ENCODE peak calls at places on chromosomes 16 and 17, in four cellular contexts. One of them, this sample, is unnamed.
A peak's percentile ranks its signal among the peaks of the same experiment; 100 is the strongest.

GRCh38 chr16:66365588-66365987 is 903 bp upstream of the CDH5 start:
- DNase-seq in K562: no peak
- DNase-seq in GM12878: no peak
- DNase-seq in H1: no peak
- DNase-seq in this sample: peak; percentile 20

GRCh38 chr17:71970312-71970711 is 150.5 kb upstream of the SOX9 start:
- DNase-seq in K562: no peak
- DNase-seq in GM12878: no peak
- DNase-seq in H1: no peak
- DNase-seq in this sample: peak; percentile 64

GRCh38 chr16:1979271-1980025 is 1.8 kb downstream of the NOXO1 start:
- DNase-seq in K562: no peak
- DNase-seq in GM12878: no peak
- DNase-seq in H1: peak; percentile 87
- DNase-seq in this sample: no peak

GRCh38 chr17:3557768-3558583 is at the start of gene TRPV3:
- DNase-seq in K562: peak; percentile 70
- DNase-seq in GM12878: peak; percentile 66
- DNase-seq in H1: no peak
- DNase-seq in this sample: no peak

GRCh38 chr17:2181206-2181983 is 122.2 kb downstream of the SMG6 start:
- DNase-seq in K562: no peak
- DNase-seq in GM12878: no peak
- DNase-seq in H1: no peak
- DNase-seq in this sample: peak; percentile 95

GRCh38 chr17:21453144-21453982 is 77.2 kb downstream of the KCNJ12 start:
- DNase-seq in K562: no peak
- DNase-seq in GM12878: no peak
- DNase-seq in H1: no peak
- DNase-seq in this sample: no peak

GRCh38 chr16:75288181-75288580 is 36.8 kb upstream of the BCAR1 start:
- DNase-seq in K562: no peak
- DNase-seq in GM12878: no peak
- DNase-seq in H1: no peak
- DNase-seq in this sample: no peak

GRCh38 chr16:73052441-73053030 is 4.6 kb upstream of the ZFHX3 start:
- DNase-seq in K562: no peak
- DNase-seq in GM12878: no peak
- DNase-seq in H1: no peak
- DNase-seq in this sample: no peak

GRCh38 chr16:26531290-26531730 is 535.4 kb upstream of the C16orf82 start:
- DNase-seq in K562: no peak
- DNase-seq in GM12878: no peak
- DNase-seq in H1: no peak
- DNase-seq in this sample: no peak

GRCh38 chr16:71282943-71283342 is 6.3 kb downstream of the CMTR2 start:
- DNase-seq in K562: no peak
- DNase-seq in GM12878: no peak
- DNase-seq in H1: no peak
- DNase-seq in this sample: no peak

GRCh38 chr16:87496101-87496801 is 3.4 kb upstream of the ZCCHC14 start:
- DNase-seq in K562: no peak
- DNase-seq in GM12878: peak; percentile 8
- DNase-seq in H1: no peak
- DNase-seq in this sample: no peak

GRCh38 chr16:71440669-71441347 is 1.0 kb downstream of the TLE7 start:
- DNase-seq in K562: peak; percentile 59
- DNase-seq in GM12878: no peak
- DNase-seq in H1: peak; percentile 82
- DNase-seq in this sample: no peak

GRCh38 chr16:53053967-53054669 is 673 bp upstream of the CHD9 start:
- DNase-seq in K562: peak; percentile 59
- DNase-seq in GM12878: no peak
- DNase-seq in H1: no peak
- DNase-seq in this sample: no peak

GRCh38 chr17:36592316-36592710 is 634 bp downstream of the DHRS11 start:
- DNase-seq in K562: peak; percentile 24
- DNase-seq in GM12878: no peak
- DNase-seq in H1: peak; percentile 80
- DNase-seq in this sample: no peak

GRCh38 chr16:50692999-50693781 is at the start of gene NOD2:
- DNase-seq in K562: no peak
- DNase-seq in GM12878: no peak
- DNase-seq in H1: peak; percentile 61
- DNase-seq in this sample: no peak

GRCh38 chr17:63984651-63985386 is 12.1 kb upstream of the SCN4A start:
- DNase-seq in K562: peak; percentile 48
- DNase-seq in GM12878: no peak
- DNase-seq in H1: no peak
- DNase-seq in this sample: peak; percentile 91

GRCh38 chr16:2751577-2752034 is 832 bp upstream of the SRRM2 start:
- DNase-seq in K562: peak; percentile 88
- DNase-seq in GM12878: no peak
- DNase-seq in H1: no peak
- DNase-seq in this sample: no peak

GRCh38 chr16:81932668-81933067 is 78.6 kb downstream of the SDR42E1 start:
- DNase-seq in K562: no peak
- DNase-seq in GM12878: no peak
- DNase-seq in H1: peak; percentile 44
- DNase-seq in this sample: no peak

GRCh38 chr17:27888945-27889344 is 4.2 kb downstream of the LYRM9 start:
- DNase-seq in K562: no peak
- DNase-seq in GM12878: no peak
- DNase-seq in H1: peak; percentile 55
- DNase-seq in this sample: peak; percentile 4

GRCh38 chr17:37417852-37418251 is 11.2 kb downstream of the TADA2A start:
- DNase-seq in K562: no peak
- DNase-seq in GM12878: no peak
- DNase-seq in H1: no peak
- DNase-seq in this sample: peak; percentile 85

GRCh38 chr17:57877803-57878202 is 28.0 kb upstream of the MRPS23 start:
- DNase-seq in K562: no peak
- DNase-seq in GM12878: no peak
- DNase-seq in H1: no peak
- DNase-seq in this sample: no peak

GRCh38 chr16:53084141-53084541 is 29.4 kb downstream of the CHD9 start:
- DNase-seq in K562: no peak
- DNase-seq in GM12878: no peak
- DNase-seq in H1: no peak
- DNase-seq in this sample: no peak

GRCh38 chr17:77995146-77995852 is 36.8 kb downstream of the TNRC6C start:
- DNase-seq in K562: no peak
- DNase-seq in GM12878: no peak
- DNase-seq in H1: no peak
- DNase-seq in this sample: no peak

GRCh38 chr16:84561291-84561690 is 56.6 kb downstream of the COTL1 start:
- DNase-seq in K562: no peak
- DNase-seq in GM12878: no peak
- DNase-seq in H1: no peak
- DNase-seq in this sample: no peak
- TF ChIP-seq CHD1 in K562: no peak
- TF ChIP-seq CHD1 in GM12878: no peak
- TF ChIP-seq CHD1 in H1: no peak
- TF ChIP-seq CHD1 in this sample: no peak

DNA sequence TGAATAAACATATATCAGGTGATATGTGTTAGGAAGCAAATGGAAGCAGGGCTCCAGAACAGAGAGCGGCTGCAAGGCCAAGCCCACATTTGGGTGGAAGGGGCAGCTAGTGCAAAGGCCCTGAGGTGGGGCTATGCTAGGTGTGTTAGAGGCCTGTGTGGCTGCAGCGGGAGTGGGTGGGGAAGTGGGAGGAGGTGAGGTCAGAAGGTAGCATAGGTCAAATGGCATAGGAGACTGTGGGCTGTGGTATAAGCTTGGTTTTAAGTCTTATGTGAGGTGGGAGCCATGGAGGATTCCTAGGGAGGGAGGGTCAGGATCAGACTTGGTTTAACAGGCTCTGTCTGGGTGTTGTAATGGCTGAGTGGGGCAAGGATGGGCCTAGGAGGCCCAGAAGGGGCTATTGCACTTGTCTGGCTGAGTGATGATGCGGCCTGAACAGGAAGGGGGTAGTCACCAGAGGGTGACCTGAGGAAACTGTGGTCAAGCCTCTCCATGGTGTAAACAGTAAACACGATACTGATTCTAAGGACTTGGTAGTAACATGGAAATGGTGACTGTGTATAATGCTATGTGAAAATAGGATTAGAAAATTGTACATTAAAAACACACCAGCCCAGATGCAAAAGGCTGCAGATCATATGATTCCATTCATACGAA is 31.1 kb downstream of the RAI1 start:
- DNase-seq in K562: no peak
- DNase-seq in GM12878: peak; percentile 68
- DNase-seq in H1: no peak
- DNase-seq in this sample: peak; percentile 97
- H4K20me1 ChIP-seq in K562: peaks cover 8% of the 10 kb centered on the region
- H4K20me1 ChIP-seq in GM12878: no peaks in the 10 kb centered on the region
- H4K20me1 ChIP-seq in H1: peaks cover 3% of the 10 kb centered on the region
- H4K20me1 ChIP-seq in this sample: peaks cover 94% of the 10 kb centered on the region

GRCh38 chr17:50169881-50170459 is 4.2 kb downstream of the SGCA start:
- DNase-seq in K562: no peak
- DNase-seq in GM12878: no peak
- DNase-seq in H1: no peak
- DNase-seq in this sample: no peak

GRCh38 chr17:50169121-50169764 is 3.4 kb downstream of the SGCA start:
- DNase-seq in K562: peak; percentile 71
- DNase-seq in GM12878: peak; percentile 44
- DNase-seq in H1: peak; percentile 73
- DNase-seq in this sample: peak; percentile 74

GRCh38 chr17:50171371-50172071 is 5.7 kb downstream of the SGCA start:
- DNase-seq in K562: no peak
- DNase-seq in GM12878: no peak
- DNase-seq in H1: no peak
- DNase-seq in this sample: no peak

GRCh38 chr17:50172130-50172529 is 6.3 kb downstream of the SGCA start:
- DNase-seq in K562: no peak
- DNase-seq in GM12878: no peak
- DNase-seq in H1: no peak
- DNase-seq in this sample: no peak

DNA sequence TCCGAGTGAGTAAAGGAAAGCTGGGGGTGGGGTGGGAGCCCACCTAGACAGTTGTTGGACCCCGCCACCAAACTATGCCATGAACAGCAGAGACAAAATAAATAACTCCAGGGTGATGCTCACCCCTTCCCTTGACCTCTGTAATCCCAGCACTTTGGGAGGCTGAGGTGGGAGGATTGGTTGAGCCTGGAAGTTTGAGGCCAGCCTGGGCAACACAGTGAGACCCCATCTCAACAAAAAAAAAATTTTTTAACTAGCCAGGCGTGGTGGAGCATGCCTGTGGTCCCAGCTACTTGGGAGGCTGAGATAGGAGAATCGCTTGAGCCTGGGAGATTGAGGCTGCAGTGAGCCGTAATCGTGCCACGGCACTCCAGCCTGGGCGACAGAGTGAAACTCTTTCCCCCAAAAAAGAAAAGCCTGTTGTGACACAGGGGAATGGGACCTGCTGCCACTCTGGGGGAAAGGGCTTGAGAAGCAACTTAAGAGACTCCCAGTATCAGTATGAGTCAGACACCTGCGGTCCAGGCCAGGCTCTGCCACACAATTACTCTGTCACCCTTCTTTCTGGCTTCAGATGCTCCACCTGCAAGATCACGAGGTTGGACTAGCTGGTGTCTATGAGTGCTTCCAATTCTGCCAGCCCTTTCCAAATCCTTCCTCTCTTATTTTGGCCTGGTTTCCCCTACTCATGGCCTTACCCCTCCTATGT is 5.0 kb downstream of the SGCA start:
- DNase-seq in K562: no peak
- DNase-seq in GM12878: peak; percentile 75
- DNase-seq in H1: no peak
- DNase-seq in this sample: no peak
- TF ChIP-seq CHD1 in K562: no peak
- TF ChIP-seq CHD1 in GM12878: no peak
- TF ChIP-seq CHD1 in H1: no peak
- TF ChIP-seq CHD1 in this sample: no peak

DNA sequence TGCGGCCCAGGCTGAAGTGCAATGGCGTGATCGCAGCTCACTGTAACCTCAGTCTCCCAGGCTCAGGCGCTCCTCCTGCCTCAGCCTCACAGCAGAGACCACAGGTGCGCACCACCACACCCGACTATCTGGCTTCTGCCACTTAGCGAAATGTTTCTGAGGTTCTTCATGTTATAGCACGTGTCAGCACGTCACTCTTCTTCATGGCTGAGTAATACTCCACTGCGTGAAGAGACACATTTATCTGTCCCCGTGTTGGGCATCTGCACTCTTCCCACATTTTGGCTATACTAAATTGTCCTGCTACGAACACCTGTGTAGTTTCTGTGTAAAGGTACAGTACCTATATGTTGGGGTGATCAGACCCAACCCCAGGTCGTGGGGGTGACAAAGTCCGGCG is 1.0 kb upstream of the DPEP1 start:
- DNase-seq in K562: no peak
- DNase-seq in GM12878: no peak
- DNase-seq in H1: no peak
- DNase-seq in this sample: no peak
- H4K20me1 ChIP-seq in K562: no peaks in the 10 kb centered on the region
- H4K20me1 ChIP-seq in GM12878: no peaks in the 10 kb centered on the region
- H4K20me1 ChIP-seq in H1: no peaks in the 10 kb centered on the region
- H4K20me1 ChIP-seq in this sample: peaks cover 6% of the 10 kb centered on the region

DNA sequence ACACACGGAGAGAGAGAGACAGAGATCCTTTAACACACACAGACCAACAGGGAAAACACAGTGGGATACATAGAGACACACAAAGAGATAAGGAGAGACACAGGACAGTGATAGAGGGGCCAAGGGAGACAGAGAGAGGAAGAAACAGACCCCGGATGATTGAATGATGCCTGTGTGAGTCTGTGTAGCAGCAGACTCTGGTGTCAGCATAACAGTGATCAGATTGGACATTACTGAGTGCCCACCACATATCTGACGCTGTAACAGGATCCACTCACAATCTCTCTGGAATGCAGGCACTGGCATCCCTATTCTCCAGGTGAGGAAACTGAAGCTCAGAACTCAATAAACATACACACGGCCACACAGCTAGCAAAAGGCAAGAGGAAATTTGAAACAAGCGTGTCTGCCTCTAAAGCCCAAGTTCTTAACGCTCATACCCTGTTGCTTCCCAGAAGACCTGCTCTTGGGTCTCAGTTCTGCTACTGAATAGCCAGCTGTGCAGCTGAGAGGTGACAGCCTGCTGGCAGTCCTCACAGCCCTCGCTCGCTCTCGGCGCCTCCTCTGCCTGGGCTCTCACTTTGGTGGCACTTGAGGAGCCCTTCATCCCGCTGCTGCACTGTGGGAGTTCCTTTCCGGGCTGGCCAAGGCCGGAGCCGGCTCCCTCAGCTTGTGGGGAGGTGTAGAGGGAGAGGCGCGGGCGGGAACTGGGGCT is 186.4 kb upstream of the NLRP1 start:
- DNase-seq in K562: no peak
- DNase-seq in GM12878: no peak
- DNase-seq in H1: peak; percentile 56
- DNase-seq in this sample: no peak
- TF ChIP-seq CHD1 in K562: no peak
- TF ChIP-seq CHD1 in GM12878: no peak
- TF ChIP-seq CHD1 in H1: no peak
- TF ChIP-seq CHD1 in this sample: no peak